ENCODE peak calls at places on chromosomes 13 and 19, in nine cellular contexts. X, I, N, J, Z, U, W, T and B are unnamed samples.

GRCh38 chr13:111239754-111240670 is 80.4 kb upstream of the TEX29 start:
- DNase-seq in X (no peak), I (no peak), N (no peak), J (peak), Z (no peak), U (no peak), W (no peak), T (no peak), B (no peak)

GRCh38 chr19:34484328-34484727 is 2.8 kb downstream of the WTIP start:
- DNase-seq in X (no peak), I (no peak), N (no peak), J (no peak), Z (no peak), U (no peak), W (no peak), T (no peak), B (no peak)

GRCh38 chr13:35916186-35916585 is 215.0 kb downstream of the DCLK1 start:
- DNase-seq in X (peak), I (no peak), N (no peak), J (no peak), Z (no peak), U (no peak), W (no peak), T (no peak), B (no peak)

GRCh38 chr19:42076375-42076944 is 494 bp downstream of the ZNF574 start:
- DNase-seq in X (no peak), I (no peak), N (no peak), J (no peak), Z (no peak), U (no peak), W (no peak), T (no peak), B (no peak)

GRCh38 chr13:66844933-66845332 is 385.2 kb downstream of the PCDH9 start:
- DNase-seq in X (no peak), I (no peak), N (no peak), J (no peak), Z (no peak), U (no peak), W (no peak), T (no peak), B (no peak)

GRCh38 chr13:73038064-73038463 is 20.7 kb upstream of the KLF5 start:
- DNase-seq in X (peak), I (no peak), N (no peak), J (no peak), Z (no peak), U (no peak), W (no peak), T (no peak), B (no peak)

GRCh38 chr19:55441319-55441691 is 1.8 kb downstream of the SHISA7 start:
- DNase-seq in X (no peak), I (no peak), N (no peak), J (no peak), Z (no peak), U (no peak), W (no peak), T (no peak), B (no peak)

GRCh38 chr13:31864307-31864706 is 125.0 kb downstream of the RXFP2 start:
- DNase-seq in X (no peak), I (no peak), N (no peak), J (no peak), Z (no peak), U (no peak), W (no peak), T (no peak), B (no peak)

GRCh38 chr13:50788551-50788950 is 54.9 kb downstream of the DLEU7 start:
- DNase-seq in X (no peak), I (no peak), N (no peak), J (peak), Z (peak), U (peak), W (no peak), T (no peak), B (peak)